ENCODE peak calls at places on chromosomes 3 and 15, in nine cellular contexts. G, N, C, V, F, K, Q, W and O are unnamed samples.

GRCh38 chr3:136751259-136752045 is 726 bp downstream of the STAG1 start:
- DNase-seq in V (peak), K (peak), G (peak), N (peak), C (peak), W (no peak), Q (peak), F (peak), O (peak)

GRCh38 chr3:9595877-9596276 is 42.3 kb upstream of the LHFPL4 start:
- DNase-seq in C (no peak), V (no peak), G (no peak), W (no peak), K (no peak), N (no peak), Q (no peak), F (no peak), O (no peak)

GRCh38 chr15:94582368-94582767 is 351.0 kb downstream of the MCTP2 start:
- DNase-seq in F (peak), V (peak), K (peak), G (peak), C (no peak), Q (peak), W (no peak), N (no peak), O (peak)

GRCh38 chr3:52685285-52685704 is 418 bp downstream of the PBRM1 start:
- DNase-seq in N (no peak), K (peak), F (peak), W (no peak), Q (peak), C (peak), V (peak), G (peak), O (peak)

GRCh38 chr3:35641920-35642532 is 2.7 kb downstream of the ARPP21 start:
- DNase-seq in F (no peak), V (no peak), K (no peak), W (no peak), G (no peak), N (no peak), Q (no peak), C (no peak), O (no peak)

GRCh38 chr15:37135225-37135624 is 34.9 kb upstream of the MEIS2 start:
- DNase-seq in G (no peak), W (no peak), C (no peak), K (peak), N (no peak), Q (no peak), V (no peak), F (no peak), O (no peak)

GRCh38 chr3:110243081-110243480 is 828.5 kb upstream of the NECTIN3 start:
- DNase-seq in F (no peak), N (peak), G (peak), Q (peak), V (no peak), C (no peak), K (no peak), W (no peak), O (no peak)

GRCh38 chr3:28575100-28575747 is 226.6 kb upstream of the AZI2 start:
- DNase-seq in F (peak), V (peak), W (no peak), N (no peak), Q (no peak), G (peak), K (peak), C (peak), O (peak)

GRCh38 chr3:64837126-64837738 is 149.4 kb upstream of the ADAMTS9 start:
- DNase-seq in C (no peak), K (no peak), F (no peak), V (no peak), N (no peak), G (no peak), W (no peak), Q (no peak), O (no peak)

GRCh38 chr3:44468572-44469520 is 8.6 kb downstream of the ZNF445 start:
- DNase-seq in C (no peak), W (peak), K (no peak), N (peak), Q (peak), G (peak), F (no peak), V (peak), O (peak)

GRCh38 chr15:57743424-57743823 is 36.9 kb downstream of the POLR2M start:
- DNase-seq in C (no peak), G (no peak), W (no peak), V (peak), N (no peak), Q (no peak), F (no peak), K (peak), O (no peak)

GRCh38 chr3:63921741-63922482 is 9.7 kb upstream of the SCAANT1 start:
- DNase-seq in G (no peak), C (no peak), N (no peak), F (no peak), W (no peak), Q (no peak), K (no peak), V (no peak), O (no peak)

GRCh38 chr3:123071581-123071980 is 4.8 kb downstream of the PDIA5 start:
- DNase-seq in N (no peak), V (no peak), Q (no peak), W (no peak), K (no peak), F (no peak), C (no peak), G (no peak), O (no peak)

GRCh38 chr15:81895723-81896122 is 150.1 kb downstream of the MEX3B start:
- DNase-seq in G (no peak), C (no peak), N (peak), V (no peak), Q (no peak), K (no peak), W (no peak), F (no peak), O (no peak)
- TF ChIP-seq CTCF in G (no peak), C (no peak), N (no peak), V (no peak), Q (no peak), K (no peak), W (no peak), F (no peak), O (no peak)

GRCh38 chr3:162777118-162777517 is 1280.5 kb downstream of the OTOL1 start:
- DNase-seq in K (no peak), V (no peak), Q (peak), C (no peak), N (no peak), W (no peak), G (no peak), F (no peak), O (no peak)
- TF ChIP-seq CTCF in K (peak), V (no peak), Q (peak), C (no peak), N (no peak), W (no peak), G (no peak), F (no peak), O (no peak)

DNA sequence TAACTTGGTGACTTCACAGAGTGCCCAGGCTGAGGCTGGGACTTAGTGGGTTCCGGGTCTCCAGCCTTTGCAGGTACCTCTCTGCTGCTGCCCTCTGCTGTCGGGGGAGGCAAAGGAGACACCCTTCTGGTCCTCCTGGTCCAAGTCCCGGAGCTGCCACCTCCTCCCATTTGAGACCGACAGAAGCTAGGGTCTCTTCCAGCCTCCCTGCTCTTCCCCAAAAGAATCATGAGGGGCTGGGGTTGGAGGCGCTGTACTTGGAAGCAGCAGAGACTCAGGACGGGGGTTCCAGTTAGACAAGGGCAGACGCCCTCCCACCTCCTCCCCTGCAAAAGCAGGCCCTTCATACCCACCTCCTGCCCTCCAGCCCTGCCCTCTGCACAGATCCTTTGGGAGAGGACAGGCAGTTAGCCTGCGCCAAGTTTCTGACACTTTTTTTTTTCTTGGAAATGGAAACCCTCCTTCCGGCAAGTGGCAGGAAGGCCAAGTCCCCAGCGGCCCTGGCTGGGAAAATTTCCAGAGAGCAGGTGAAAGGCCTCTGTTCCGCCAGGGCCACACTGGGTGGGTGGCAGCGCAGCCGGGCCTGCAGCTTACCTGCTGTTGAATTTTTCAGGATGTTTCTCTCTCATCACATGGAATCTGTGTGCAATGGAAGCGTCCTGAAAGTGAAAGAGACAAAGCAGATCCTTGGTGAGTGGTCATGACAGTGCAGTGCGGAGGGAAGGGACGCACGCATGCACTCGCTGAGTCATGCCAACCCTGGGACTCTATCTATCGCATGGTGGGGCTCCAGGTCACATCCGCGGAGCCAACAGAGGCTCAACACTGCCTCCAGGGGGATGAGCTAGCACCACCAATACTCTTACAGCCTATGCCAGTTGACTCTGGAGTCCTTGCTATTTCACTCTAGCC is 119.9 kb downstream of the DGKG start:
- DNase-seq in Q (peak), N (peak), V (peak), F (peak), W (peak), C (peak), G (peak), K (peak), O (peak)
- TF ChIP-seq CTCF in Q (peak), N (peak), V (peak), F (peak), W (peak), C (peak), G (peak), K (peak), O (peak)

GRCh38 chr3:74027121-74027520 is 402.4 kb upstream of the PDZRN3 start:
- DNase-seq in Q (no peak), K (no peak), V (no peak), G (no peak), C (no peak), F (no peak), N (no peak), W (no peak), O (no peak)
- TF ChIP-seq CTCF in Q (no peak), K (no peak), V (no peak), G (no peak), C (no peak), F (no peak), N (no peak), W (no peak), O (no peak)

GRCh38 chr3:59607628-59608027 is 557.8 kb upstream of the CFAP20DC start:
- DNase-seq in W (no peak), Q (peak), F (no peak), V (no peak), G (peak), K (no peak), N (peak), C (no peak), O (no peak)
- TF ChIP-seq CTCF in W (peak), Q (peak), F (no peak), V (no peak), G (no peak), K (no peak), N (peak), C (no peak), O (no peak)

DNA sequence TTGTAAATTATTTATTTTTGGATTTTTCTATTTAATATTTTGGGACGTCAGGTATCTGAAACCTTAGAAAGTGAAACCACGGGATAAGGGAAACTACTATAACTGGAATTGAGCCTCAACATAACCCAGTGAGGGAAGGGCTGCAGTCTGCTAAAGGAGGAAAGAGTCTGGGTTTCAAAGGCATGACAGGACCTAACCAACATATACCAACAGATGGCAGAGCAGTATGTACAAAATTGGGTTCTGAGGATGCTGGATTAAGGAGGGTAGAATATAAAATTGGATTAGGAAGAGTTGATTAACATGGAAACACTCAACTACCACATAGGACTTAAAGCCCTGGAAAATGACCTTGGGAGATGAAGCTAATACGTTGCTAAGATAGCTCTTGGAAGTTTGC is 603.5 kb downstream of the MECOM start:
- DNase-seq in Q (no peak), V (no peak), C (no peak), F (no peak), G (peak), N (peak), W (no peak), K (no peak), O (no peak)
- TF ChIP-seq CTCF in Q (peak), V (no peak), C (no peak), F (no peak), G (no peak), N (peak), W (peak), K (no peak), O (no peak)

DNA sequence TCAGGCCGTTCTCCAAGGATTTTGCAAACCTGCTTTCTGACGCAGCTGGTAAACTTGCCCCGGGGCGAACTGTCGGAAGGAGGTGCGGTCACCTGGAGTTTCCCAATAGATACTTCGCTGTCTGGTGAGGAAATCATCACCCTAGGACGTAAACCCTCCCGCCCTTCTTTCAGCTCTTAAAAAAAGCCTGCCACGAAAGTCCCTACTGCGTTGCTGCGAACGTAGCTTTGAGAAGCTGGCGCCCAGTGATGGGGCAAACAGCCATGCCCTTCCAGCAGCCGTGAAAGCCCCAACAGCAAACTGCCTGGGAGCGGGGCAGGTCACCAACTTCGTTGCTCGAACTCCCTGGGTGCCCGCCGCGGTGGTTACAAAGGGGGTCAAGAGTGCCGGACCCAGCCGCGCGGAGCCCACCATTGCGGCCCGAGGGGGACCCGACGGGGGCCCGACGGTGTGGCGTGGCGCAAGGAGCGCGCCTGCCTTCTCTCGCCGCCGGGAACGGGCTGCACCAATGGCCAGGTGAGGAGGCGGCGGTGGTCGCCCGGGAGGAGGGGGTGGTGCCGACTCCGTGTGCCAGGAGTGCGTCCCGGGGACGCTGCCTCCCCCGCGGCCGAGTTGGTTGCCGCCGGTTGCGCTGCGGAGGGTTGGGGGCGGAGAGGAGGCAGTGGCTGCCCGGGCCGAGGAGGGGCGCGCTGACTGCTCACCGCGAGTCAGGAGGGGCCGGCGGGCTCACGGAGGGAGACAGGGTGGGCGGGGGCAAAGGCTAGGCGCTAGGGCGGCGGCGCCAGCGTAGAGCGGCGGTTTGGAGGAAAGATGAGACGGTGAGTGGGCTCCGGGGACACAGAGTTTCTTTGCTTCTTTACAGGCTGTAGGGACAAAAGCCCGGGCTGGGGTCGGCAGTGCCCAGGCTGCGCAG is at the start of gene PHLDB2:
- DNase-seq in V (peak), W (peak), N (peak), F (peak), C (peak), G (peak), K (peak), Q (peak), O (peak)
- TF ChIP-seq CTCF in V (no peak), W (peak), N (no peak), F (no peak), C (no peak), G (no peak), K (peak), Q (no peak), O (no peak)

GRCh38 chr15:68871507-68871906 is 50.8 kb upstream of the ANP32A start:
- DNase-seq in F (no peak), G (no peak), K (no peak), V (no peak), N (no peak), Q (no peak), C (no peak), W (no peak), O (no peak)

GRCh38 chr15:68875377-68876116 is 54.8 kb upstream of the SPESP1 start:
- DNase-seq in W (peak), V (peak), Q (peak), F (peak), C (peak), N (peak), G (peak), K (peak), O (peak)

GRCh38 chr15:68880382-68880781 is 49.9 kb upstream of the SPESP1 start:
- DNase-seq in G (no peak), F (no peak), K (no peak), N (no peak), V (no peak), C (no peak), Q (no peak), W (no peak), O (no peak)

GRCh38 chr15:68877626-68878025 is 52.7 kb upstream of the SPESP1 start:
- DNase-seq in N (no peak), W (no peak), V (no peak), G (no peak), F (no peak), C (no peak), K (no peak), Q (no peak), O (no peak)

GRCh38 chr15:68874788-68875187 is 54.1 kb upstream of the ANP32A start:
- DNase-seq in V (no peak), W (no peak), F (no peak), G (no peak), C (no peak), N (no peak), Q (no peak), K (no peak), O (no peak)
- TF ChIP-seq CTCF in V (no peak), W (peak), F (no peak), G (no peak), C (no peak), N (no peak), Q (no peak), K (no peak), O (no peak)